ENCODE peak calls at places on chromosomes 5 and 9, in ten cellular contexts. L, Y, F, H, U, I, B, P, S and E are unnamed samples.

GRCh38 chr5:34487202-34487879 is 168.8 kb upstream of the RAI14 start:
- DNase-seq in I (peak; percentile 88), U (no peak), Y (no peak), B (peak; percentile 88), F (no peak), P (no peak), H (no peak), L (peak; percentile 16), S (no peak), E (peak; percentile 94)

GRCh38 chr9:109468927-109469326 is 29.2 kb downstream of the PTPN3 start:
- DNase-seq in Y (no peak), P (no peak), I (no peak), H (no peak), F (peak; percentile 47), S (no peak), B (no peak), L (peak; percentile 79), U (no peak), E (no peak)

GRCh38 chr9:36484124-36484523 is 84.1 kb upstream of the RNF38 start:
- DNase-seq in B (no peak), S (no peak), U (no peak), H (no peak), F (no peak), I (no peak), P (no peak), Y (no peak), L (no peak), E (no peak)

GRCh38 chr9:115808108-115808507 is 345.5 kb upstream of the PAPPA start:
- DNase-seq in I (no peak), B (no peak), P (peak; percentile 54), Y (no peak), H (no peak), F (no peak), L (no peak), U (no peak), S (no peak), E (peak; percentile 21)

GRCh38 chr5:38234737-38235136 is 23.6 kb upstream of the EGFLAM start:
- DNase-seq in L (no peak), B (no peak), F (no peak), H (no peak), P (no peak), I (no peak), U (no peak), S (no peak), Y (no peak), E (no peak)

GRCh38 chr9:97563458-97564135 is 62.1 kb downstream of the TMOD1 start:
- DNase-seq in F (no peak), Y (peak; percentile 29), H (no peak), I (no peak), U (no peak), B (no peak), L (no peak), P (no peak), S (no peak), E (peak; percentile 18)

GRCh38 chr5:68114641-68115040 is 100.9 kb upstream of the PIK3R1 start:
- DNase-seq in H (no peak), F (no peak), U (no peak), L (no peak), Y (no peak), P (no peak), I (peak; percentile 90), B (peak; percentile 94), S (peak; percentile 75), E (peak; percentile 89)

GRCh38 chr5:94241288-94241651 is 377.1 kb downstream of the KIAA0825 start:
- DNase-seq in F (no peak), P (no peak), H (no peak), B (no peak), L (no peak), I (peak; percentile 68), S (no peak), U (no peak), Y (no peak), E (no peak)

GRCh38 chr5:157533011-157533481 is 42.5 kb downstream of the ADAM19 start:
- DNase-seq in L (no peak), U (no peak), I (no peak), P (no peak), Y (no peak), H (no peak), F (no peak), S (no peak), B (no peak), E (no peak)

GRCh38 chr9:113664176-113664875 is 200.8 kb downstream of the RGS3 start:
- DNase-seq in F (no peak), U (no peak), P (no peak), S (no peak), H (no peak), L (no peak), I (no peak), Y (no peak), B (no peak), E (no peak)

GRCh38 chr5:37739817-37740261 is 100.0 kb downstream of the GDNF start:
- DNase-seq in H (no peak), U (no peak), B (peak; percentile 52), F (no peak), Y (no peak), L (no peak), P (no peak), S (no peak), I (peak; percentile 58), E (peak; percentile 91)

GRCh38 chr5:106152569-106152968 is 1518.2 kb downstream of the EFNA5 start:
- DNase-seq in S (no peak), L (no peak), B (no peak), I (no peak), Y (no peak), F (no peak), U (no peak), P (no peak), H (no peak), E (no peak)

GRCh38 chr5:3684118-3684517 is 88.5 kb downstream of the IRX1 start:
- DNase-seq in U (no peak), B (no peak), H (no peak), F (no peak), P (no peak), Y (no peak), I (no peak), S (no peak), L (no peak), E (no peak)

GRCh38 chr5:14513266-14513665 is 68.3 kb upstream of the OTULINL start:
- DNase-seq in P (no peak), U (no peak), H (no peak), Y (no peak), I (no peak), F (no peak), S (no peak), B (no peak), L (no peak), E (no peak)

GRCh38 chr5:56233230-56233629 is at the start of gene ANKRD55:
- DNase-seq in H (no peak), L (no peak), I (no peak), Y (no peak), P (no peak), B (no peak), F (no peak), S (no peak), U (no peak), E (no peak)

GRCh38 chr5:5188377-5189020 is 48.4 kb downstream of the ADAMTS16 start:
- DNase-seq in U (no peak), P (no peak), H (no peak), Y (no peak), S (no peak), L (no peak), I (no peak), F (no peak), B (no peak), E (no peak)

GRCh38 chr9:86452194-86452828 is 98.1 kb upstream of the TUT7 start:
- DNase-seq in P (peak; percentile 38), H (no peak), U (no peak), B (no peak), L (no peak), F (no peak), I (no peak), S (no peak), Y (no peak), E (peak; percentile 9)

GRCh38 chr5:34700078-34700452 is 43.9 kb downstream of the RAI14 start:
- DNase-seq in P (no peak), H (no peak), L (no peak), U (no peak), Y (no peak), B (no peak), F (no peak), I (no peak), S (no peak), E (no peak)

GRCh38 chr5:68287976-68288755 is 72.6 kb downstream of the PIK3R1 start:
- DNase-seq in S (peak; percentile 88), I (peak; percentile 77), H (peak; percentile 22), L (no peak), F (no peak), Y (peak; percentile 74), B (peak; percentile 48), P (peak; percentile 81), U (peak; percentile 73), E (peak; percentile 50)

GRCh38 chr5:10690460-10690859 is 70.6 kb downstream of the DAP start:
- DNase-seq in F (no peak), Y (no peak), B (no peak), I (no peak), S (no peak), L (no peak), P (no peak), U (no peak), H (no peak), E (no peak)

GRCh38 chr9:101738566-101739183 is at the start of gene GRIN3A:
- DNase-seq in L (no peak), H (no peak), U (peak; percentile 12), S (peak; percentile 5), I (peak; percentile 1), Y (no peak), B (no peak), F (no peak), P (no peak), E (no peak)

GRCh38 chr5:180120221-180121101 is 48.9 kb upstream of the RNF130 start:
- DNase-seq in F (no peak), S (no peak), P (no peak), U (no peak), H (no peak), I (no peak), Y (no peak), B (no peak), L (no peak), E (no peak)